ENCODE peak calls at places on chromosomes 3 and 15, in four cellular contexts. R is naive thymus-derived CD4-positive, alpha-beta T cell; E is breast epithelium; J is pancreas. O is an unnamed sample.

GRCh38 chr3:69144631-69145244 is 22.3 kb upstream of the LMOD3 start:
- DNase-seq in R (no peak), J (no peak), E (no peak), O (peak)

GRCh38 chr15:77181305-77182074 is 110.6 kb upstream of the TSPAN3 start:
- DNase-seq in J (no peak), R (no peak), E (no peak), O (peak)

GRCh38 chr15:46127361-46127874 is 492.6 kb downstream of the SQOR start:
- DNase-seq in E (no peak), R (no peak), J (no peak), O (no peak)

GRCh38 chr3:97863025-97863424 is 41.2 kb downstream of the CRYBG3 start:
- DNase-seq in J (no peak), R (no peak), E (no peak), O (no peak)

GRCh38 chr3:101829066-101829830 is 20.1 kb upstream of the NFKBIZ start:
- DNase-seq in J (no peak), R (peak), E (no peak), O (no peak)

GRCh38 chr3:11514191-11514770 is 129.4 kb downstream of the VGLL4 start:
- DNase-seq in E (no peak), J (peak), R (no peak), O (no peak)

GRCh38 chr3:196192036-196193001 is 18.9 kb downstream of the ZDHHC19 start:
- DNase-seq in R (peak), J (no peak), E (no peak), O (no peak)

GRCh38 chr15:69265347-69265955 is 33.3 kb upstream of the PAQR5 start:
- DNase-seq in R (no peak), E (no peak), J (no peak), O (peak)

GRCh38 chr15:72864681-72865080 is 81.1 kb upstream of the ADPGK start:
- DNase-seq in R (no peak), E (no peak), J (no peak), O (no peak)

GRCh38 chr3:177760803-177761202 is 563.5 kb upstream of the TBL1XR1 start:
- DNase-seq in E (no peak), R (no peak), J (no peak), O (no peak)

GRCh38 chr3:159191454-159191853 is 389.6 kb downstream of the MFSD1 start:
- DNase-seq in E (no peak), J (no peak), R (no peak), O (no peak)

GRCh38 chr3:48406443-48407431 is 23.1 kb downstream of the PLXNB1 start:
- DNase-seq in R (no peak), J (no peak), E (peak), O (no peak)

GRCh38 chr3:121757087-121757811 is 7.7 kb upstream of the GOLGB1 start:
- DNase-seq in J (no peak), E (no peak), R (no peak), O (no peak)

GRCh38 chr3:167565489-167565888 is 88.3 kb downstream of the WDR49 start:
- DNase-seq in J (no peak), R (no peak), E (no peak), O (no peak)

GRCh38 chr3:40908612-40909011 is 290.7 kb upstream of the CTNNB1 start:
- DNase-seq in E (no peak), J (no peak), R (no peak), O (no peak)

GRCh38 chr3:21377366-21377765 is 373.6 kb downstream of the ZNF385D start:
- DNase-seq in J (no peak), E (no peak), R (no peak), O (no peak)

GRCh38 chr3:138113309-138113708 is 2.1 kb downstream of the DZIP1L start:
- DNase-seq in E (no peak), J (peak), R (no peak), O (no peak)

GRCh38 chr3:156449712-156450574 is 105.0 kb downstream of the SSR3 start:
- DNase-seq in R (no peak), E (no peak), J (no peak), O (no peak)

GRCh38 chr15:80436511-80437307 is 32.5 kb downstream of the ARNT2 start:
- DNase-seq in R (no peak), J (no peak), E (no peak), O (no peak)

GRCh38 chr3:58349792-58350626 is 17.3 kb downstream of the PXK start:
- DNase-seq in R (no peak), E (no peak), J (peak), O (peak)

GRCh38 chr3:5022187-5022965 is 43.1 kb downstream of the BHLHE40 start:
- DNase-seq in J (no peak), E (no peak), R (no peak), O (no peak)

GRCh38 chr3:14440531-14441239 is 38.3 kb downstream of the SLC6A6 start:
- DNase-seq in R (no peak), E (no peak), J (no peak), O (no peak)

GRCh38 chr15:44066211-44066827 is 128.8 kb downstream of the FRMD5 start:
- DNase-seq in E (no peak), J (peak), R (peak), O (peak)

GRCh38 chr15:68277131-68277604 is 377 bp upstream of the FEM1B start:
- DNase-seq in R (no peak), E (no peak), J (no peak), O (no peak)

GRCh38 chr3:177554900-177555759 is 357.8 kb upstream of the TBL1XR1 start:
- DNase-seq in J (no peak), E (no peak), R (no peak), O (no peak)

GRCh38 chr15:38438031-38438986 is 15.6 kb upstream of the FAM98B start:
- DNase-seq in J (no peak), E (no peak), R (no peak), O (no peak)

GRCh38 chr3:62968128-62968527 is 92.9 kb upstream of the CADPS start:
- DNase-seq in R (no peak), J (no peak), E (no peak), O (no peak)

GRCh38 chr3:58175429-58176184 is 35.2 kb downstream of the DNASE1L3 start:
- DNase-seq in R (no peak), J (peak), E (no peak), O (no peak)

GRCh38 chr3:134369231-134369741 is 5.0 kb downstream of the AMOTL2 start:
- DNase-seq in R (no peak), E (peak), J (no peak), O (no peak)

GRCh38 chr3:134369861-134370596 is 4.2 kb downstream of the AMOTL2 start:
- DNase-seq in E (no peak), J (no peak), R (no peak), O (no peak)

GRCh38 chr3:134371542-134372324 is 2.5 kb downstream of the AMOTL2 start:
- DNase-seq in R (no peak), J (no peak), E (no peak), O (no peak)

GRCh38 chr3:134372405-134373277 is 1.6 kb downstream of the AMOTL2 start:
- DNase-seq in J (no peak), R (no peak), E (no peak), O (no peak)

GRCh38 chr3:134370611-134371451 is 3.4 kb downstream of the AMOTL2 start:
- DNase-seq in E (no peak), R (no peak), J (no peak), O (no peak)
- H3K4me3 ChIP-seq in E (peak), R (no peak), J (peak), O (no peak)

DNA sequence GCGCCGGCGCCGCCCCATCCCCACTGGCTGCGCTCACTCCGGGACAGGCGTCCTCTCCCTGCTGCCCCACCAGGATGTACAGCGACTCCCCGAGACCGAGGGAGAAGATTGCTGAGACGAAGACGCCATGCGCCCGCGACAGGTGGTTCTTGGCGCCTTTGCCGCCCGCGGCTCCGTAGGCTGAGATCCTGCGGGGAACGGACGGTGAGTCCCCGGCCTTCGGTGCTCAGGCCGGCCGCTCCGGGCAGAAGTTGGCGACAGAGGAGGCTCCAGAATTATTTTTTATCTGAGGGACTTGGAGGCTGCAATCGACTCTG is 1.6 kb downstream of the LTK start:
- DNase-seq in R (no peak), J (no peak), E (no peak), O (no peak)
- H3K4me3 ChIP-seq in R (peak), J (peak), E (no peak), O (no peak)

GRCh38 chr3:125211523-125212095 is 939 bp downstream of the SLC12A8 start:
- DNase-seq in E (no peak), J (no peak), R (no peak), O (no peak)
- H3K4me3 ChIP-seq in E (no peak), J (peak), R (no peak), O (no peak)

DNA sequence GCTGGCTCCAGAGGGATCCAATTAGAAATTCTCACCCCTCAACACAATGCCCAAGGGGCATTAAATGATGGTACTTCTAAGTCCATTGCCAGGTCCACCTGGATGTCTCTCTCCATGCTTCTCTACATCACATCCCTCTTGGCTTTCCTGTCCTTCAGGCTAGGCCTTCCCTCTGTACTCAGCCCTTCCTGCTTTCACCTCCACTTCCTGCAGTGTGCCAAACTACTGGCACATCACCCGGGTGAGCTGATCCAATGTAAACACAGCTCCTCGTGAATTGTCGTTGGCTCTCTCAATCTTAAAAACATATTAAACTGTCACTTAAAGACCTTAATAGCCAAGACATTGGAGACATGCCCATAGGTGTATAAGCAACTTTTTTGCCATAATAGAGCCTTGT is 4.0 kb downstream of the LMCD1 start:
- DNase-seq in R (no peak), E (no peak), J (peak), O (no peak)
- H3K4me3 ChIP-seq in R (no peak), E (no peak), J (no peak), O (no peak)

GRCh38 chr15:51622269-51623180 is at the start of gene DMXL2:
- DNase-seq in E (peak), J (peak), R (peak), O (peak)

GRCh38 chr15:51624022-51624421 is 1.5 kb upstream of the DMXL2 start:
- DNase-seq in J (no peak), R (no peak), E (no peak), O (no peak)

GRCh38 chr15:51621917-51622268 is 678 bp downstream of the DMXL2 start:
- DNase-seq in J (peak), E (no peak), R (peak), O (no peak)

GRCh38 chr15:51625236-51625635 is 2.7 kb upstream of the DMXL2 start:
- DNase-seq in J (no peak), E (no peak), R (no peak), O (no peak)

GRCh38 chr15:51623386-51623938 is 891 bp upstream of the DMXL2 start:
- DNase-seq in J (no peak), E (no peak), R (no peak), O (no peak)
- H3K4me3 ChIP-seq in J (peak), E (peak), R (peak), O (peak)

GRCh38 chr15:48041454-48041853 is 79.3 kb upstream of the SLC24A5 start:
- DNase-seq in J (no peak), R (no peak), E (no peak), O (no peak)

GRCh38 chr15:48040166-48040817 is 80.5 kb upstream of the SLC24A5 start:
- DNase-seq in J (no peak), R (no peak), E (no peak), O (peak)
- H3K4me3 ChIP-seq in J (no peak), R (no peak), E (no peak), O (peak)

DNA sequence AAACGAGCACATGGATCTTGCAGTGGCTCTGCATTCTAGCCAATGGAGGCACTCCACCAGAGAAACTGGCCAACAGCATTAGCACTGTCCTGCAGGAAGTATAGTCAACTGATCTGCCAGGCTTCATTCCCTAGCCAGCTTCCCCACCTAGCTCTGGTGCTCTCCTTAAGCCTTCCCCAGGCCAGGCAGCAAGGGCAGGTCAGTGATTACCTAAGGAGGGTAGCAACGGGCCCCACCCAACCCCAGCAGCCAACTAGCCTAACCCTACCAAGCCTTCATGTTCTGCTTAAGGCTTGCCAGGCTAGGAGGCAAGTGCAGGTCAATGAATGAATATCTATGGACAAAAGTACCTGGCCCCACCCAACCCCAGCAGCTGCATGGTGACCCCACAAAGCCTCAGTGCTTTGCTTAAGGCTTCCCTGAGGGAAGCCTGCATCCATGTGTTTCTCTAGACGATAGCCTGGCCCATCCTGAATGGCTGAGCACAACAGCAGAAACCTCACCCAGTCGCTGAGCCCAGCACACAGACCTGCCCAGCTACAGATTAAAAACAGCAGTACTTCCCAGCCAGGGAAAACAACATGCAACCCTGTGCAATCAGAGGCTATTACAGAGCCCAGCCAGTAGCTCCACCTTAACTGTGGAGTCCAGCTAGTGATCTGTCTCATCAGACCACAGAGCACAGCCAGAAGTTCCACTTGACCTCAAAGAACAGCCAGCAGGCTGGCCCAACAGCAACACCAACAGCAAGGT is 28.5 kb downstream of the THBS1 start:
- DNase-seq in E (no peak), J (no peak), R (no peak), O (no peak)
- H3K4me3 ChIP-seq in E (no peak), J (no peak), R (no peak), O (no peak)

O was measured in Jurkat, Clone E6-1.